ENCODE peak calls at places on chromosomes 1 and 21, in eight cellular contexts. One of them, this sample, is unnamed.

GRCh38 chr1:51499694-51500093 is 19.4 kb downstream of the EPS15 start:
- DNase-seq in upper lobe of right lung: no peak
- DNase-seq in GM23338: no peak
- DNase-seq in choroid plexus epithelial cell: no peak
- DNase-seq in foreskin fibroblast: no peak
- DNase-seq in vagina: no peak
- DNase-seq in cardiac muscle cell: no peak
- DNase-seq in fibroblast of mammary gland: no peak
- DNase-seq in this sample: no peak

GRCh38 chr1:93322349-93322748 is 23.4 kb upstream of the DR1 start:
- DNase-seq in choroid plexus epithelial cell: no peak
- DNase-seq in cardiac muscle cell: no peak
- DNase-seq in fibroblast of mammary gland: no peak
- DNase-seq in vagina: no peak
- DNase-seq in foreskin fibroblast: no peak
- DNase-seq in GM23338: no peak
- DNase-seq in upper lobe of right lung: no peak
- DNase-seq in this sample: peak; percentile 95

GRCh38 chr1:166167395-166167922 is 658 bp upstream of the FAM78B start:
- DNase-seq in upper lobe of right lung: no peak
- DNase-seq in fibroblast of mammary gland: peak; percentile 12
- DNase-seq in cardiac muscle cell: no peak
- DNase-seq in foreskin fibroblast: no peak
- DNase-seq in vagina: no peak
- DNase-seq in GM23338: peak; percentile 20
- DNase-seq in choroid plexus epithelial cell: no peak
- DNase-seq in this sample: no peak

GRCh38 chr1:53265581-53265980 is 27.3 kb upstream of the MAGOH start:
- DNase-seq in fibroblast of mammary gland: no peak
- DNase-seq in choroid plexus epithelial cell: no peak
- DNase-seq in cardiac muscle cell: no peak
- DNase-seq in upper lobe of right lung: no peak
- DNase-seq in foreskin fibroblast: no peak
- DNase-seq in vagina: no peak
- DNase-seq in GM23338: no peak
- DNase-seq in this sample: no peak

GRCh38 chr1:244347942-244348341 is 103.8 kb downstream of the ADSS2 start:
- DNase-seq in vagina: peak; percentile 40
- DNase-seq in cardiac muscle cell: no peak
- DNase-seq in GM23338: no peak
- DNase-seq in choroid plexus epithelial cell: peak; percentile 22
- DNase-seq in foreskin fibroblast: peak; percentile 62
- DNase-seq in upper lobe of right lung: no peak
- DNase-seq in fibroblast of mammary gland: peak; percentile 78
- DNase-seq in this sample: no peak

GRCh38 chr1:33876970-33877680 is 13.2 kb downstream of the HMGB4 start:
- DNase-seq in fibroblast of mammary gland: peak; percentile 99
- DNase-seq in cardiac muscle cell: no peak
- DNase-seq in upper lobe of right lung: no peak
- DNase-seq in choroid plexus epithelial cell: no peak
- DNase-seq in vagina: no peak
- DNase-seq in foreskin fibroblast: peak; percentile 53
- DNase-seq in GM23338: no peak
- DNase-seq in this sample: peak; percentile 35

GRCh38 chr21:29639366-29640232 is 300.2 kb downstream of the GRIK1 start:
- DNase-seq in choroid plexus epithelial cell: no peak
- DNase-seq in fibroblast of mammary gland: no peak
- DNase-seq in cardiac muscle cell: no peak
- DNase-seq in foreskin fibroblast: no peak
- DNase-seq in GM23338: no peak
- DNase-seq in vagina: no peak
- DNase-seq in upper lobe of right lung: no peak
- DNase-seq in this sample: no peak

GRCh38 chr1:7387053-7387861 is 383.8 kb upstream of the VAMP3 start:
- DNase-seq in choroid plexus epithelial cell: no peak
- DNase-seq in cardiac muscle cell: no peak
- DNase-seq in GM23338: no peak
- DNase-seq in upper lobe of right lung: no peak
- DNase-seq in foreskin fibroblast: no peak
- DNase-seq in fibroblast of mammary gland: no peak
- DNase-seq in vagina: peak; percentile 70
- DNase-seq in this sample: peak; percentile 32

GRCh38 chr1:165075725-165076370 is 280.7 kb downstream of the LMX1A start:
- DNase-seq in GM23338: peak; percentile 77
- DNase-seq in vagina: no peak
- DNase-seq in cardiac muscle cell: peak; percentile 66
- DNase-seq in foreskin fibroblast: peak; percentile 65
- DNase-seq in fibroblast of mammary gland: peak; percentile 41
- DNase-seq in upper lobe of right lung: no peak
- DNase-seq in choroid plexus epithelial cell: peak; percentile 60
- DNase-seq in this sample: peak; percentile 33

GRCh38 chr1:50735443-50735842 is 224.6 kb downstream of the FAF1 start:
- DNase-seq in foreskin fibroblast: peak; percentile 52
- DNase-seq in cardiac muscle cell: peak; percentile 7
- DNase-seq in fibroblast of mammary gland: peak; percentile 44
- DNase-seq in choroid plexus epithelial cell: peak; percentile 60
- DNase-seq in upper lobe of right lung: no peak
- DNase-seq in GM23338: peak; percentile 66
- DNase-seq in vagina: no peak
- DNase-seq in this sample: peak; percentile 25

GRCh38 chr1:211632808-211633522 is 42.5 kb downstream of the NEK2 start:
- DNase-seq in choroid plexus epithelial cell: peak; percentile 77
- DNase-seq in GM23338: no peak
- DNase-seq in cardiac muscle cell: no peak
- DNase-seq in foreskin fibroblast: peak; percentile 32
- DNase-seq in upper lobe of right lung: no peak
- DNase-seq in vagina: no peak
- DNase-seq in fibroblast of mammary gland: peak; percentile 79
- DNase-seq in this sample: peak; percentile 34

GRCh38 chr1:119956306-119956705 is 60.0 kb upstream of the ADAM30 start:
- DNase-seq in foreskin fibroblast: no peak
- DNase-seq in vagina: no peak
- DNase-seq in GM23338: no peak
- DNase-seq in cardiac muscle cell: no peak
- DNase-seq in fibroblast of mammary gland: no peak
- DNase-seq in choroid plexus epithelial cell: no peak
- DNase-seq in upper lobe of right lung: no peak
- DNase-seq in this sample: no peak

GRCh38 chr1:242585616-242586354 is 61.3 kb upstream of the PLD5 start:
- DNase-seq in GM23338: peak; percentile 52
- DNase-seq in choroid plexus epithelial cell: no peak
- DNase-seq in vagina: no peak
- DNase-seq in foreskin fibroblast: no peak
- DNase-seq in upper lobe of right lung: no peak
- DNase-seq in cardiac muscle cell: no peak
- DNase-seq in fibroblast of mammary gland: no peak
- DNase-seq in this sample: no peak

GRCh38 chr1:194296201-194296600 is 1109.8 kb upstream of the B3GALT2 start:
- DNase-seq in choroid plexus epithelial cell: no peak
- DNase-seq in cardiac muscle cell: no peak
- DNase-seq in fibroblast of mammary gland: no peak
- DNase-seq in foreskin fibroblast: peak; percentile 38
- DNase-seq in GM23338: no peak
- DNase-seq in vagina: no peak
- DNase-seq in upper lobe of right lung: no peak
- DNase-seq in this sample: peak; percentile 17

GRCh38 chr1:208595745-208596144 is 351.6 kb upstream of the PLXNA2 start:
- DNase-seq in GM23338: no peak
- DNase-seq in choroid plexus epithelial cell: peak; percentile 70
- DNase-seq in cardiac muscle cell: no peak
- DNase-seq in fibroblast of mammary gland: peak; percentile 52
- DNase-seq in upper lobe of right lung: no peak
- DNase-seq in vagina: no peak
- DNase-seq in foreskin fibroblast: peak; percentile 70
- DNase-seq in this sample: peak; percentile 8

GRCh38 chr1:10671090-10671489 is 125.4 kb downstream of the CASZ1 start:
- DNase-seq in choroid plexus epithelial cell: no peak
- DNase-seq in vagina: no peak
- DNase-seq in upper lobe of right lung: no peak
- DNase-seq in cardiac muscle cell: no peak
- DNase-seq in fibroblast of mammary gland: no peak
- DNase-seq in foreskin fibroblast: no peak
- DNase-seq in GM23338: no peak
- DNase-seq in this sample: peak; percentile 33

GRCh38 chr1:113388621-113389355 is 1.5 kb upstream of the MAGI3 start:
- DNase-seq in cardiac muscle cell: peak; percentile 19
- DNase-seq in choroid plexus epithelial cell: no peak
- DNase-seq in fibroblast of mammary gland: no peak
- DNase-seq in GM23338: no peak
- DNase-seq in foreskin fibroblast: peak; percentile 33
- DNase-seq in vagina: no peak
- DNase-seq in upper lobe of right lung: no peak
- DNase-seq in this sample: peak; percentile 60
- H3K4me3 ChIP-seq in cardiac muscle cell: no peak overlapping the region
- H3K4me3 ChIP-seq in choroid plexus epithelial cell: peak overlapping the region; percentile 82
- H3K4me3 ChIP-seq in fibroblast of mammary gland: peak overlapping the region; percentile 65
- H3K4me3 ChIP-seq in GM23338: peak overlapping the region; percentile 83
- H3K4me3 ChIP-seq in foreskin fibroblast: peak overlapping the region; percentile 88
- H3K4me3 ChIP-seq in vagina: peak overlapping the region; percentile 84
- H3K4me3 ChIP-seq in upper lobe of right lung: peak overlapping the region; percentile 87
- H3K4me3 ChIP-seq in this sample: peak overlapping the region; percentile 90

GRCh38 chr1:95984975-95985374 is 736.6 kb upstream of the PTBP2 start:
- DNase-seq in vagina: no peak
- DNase-seq in choroid plexus epithelial cell: no peak
- DNase-seq in cardiac muscle cell: no peak
- DNase-seq in upper lobe of right lung: no peak
- DNase-seq in GM23338: no peak
- DNase-seq in fibroblast of mammary gland: no peak
- DNase-seq in foreskin fibroblast: no peak
- DNase-seq in this sample: no peak
- TF ChIP-seq CTCF in vagina: no peak
- TF ChIP-seq CTCF in choroid plexus epithelial cell: no peak
- TF ChIP-seq CTCF in cardiac muscle cell: no peak
- TF ChIP-seq CTCF in upper lobe of right lung: no peak
- TF ChIP-seq CTCF in GM23338: no peak
- TF ChIP-seq CTCF in fibroblast of mammary gland: no peak
- TF ChIP-seq CTCF in foreskin fibroblast: no peak
- TF ChIP-seq CTCF in this sample: no peak

DNA sequence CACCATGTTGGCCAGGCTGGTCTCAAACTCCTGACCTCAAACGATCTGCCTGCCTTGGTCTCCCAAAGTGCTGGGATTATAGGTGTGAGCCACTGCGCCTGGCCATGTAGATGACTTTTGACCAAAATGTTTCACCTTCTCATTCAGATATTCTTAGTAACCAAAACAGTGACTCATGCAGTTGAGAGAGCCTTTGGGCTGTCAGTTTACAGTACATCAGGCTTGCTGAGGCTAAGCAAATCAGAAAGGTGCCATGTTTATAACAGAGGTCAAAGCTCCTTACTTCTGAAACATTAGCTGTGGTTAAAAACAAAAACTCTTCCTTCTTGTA is 21.0 kb downstream of the CNIH4 start:
- DNase-seq in foreskin fibroblast: peak; percentile 71
- DNase-seq in GM23338: no peak
- DNase-seq in upper lobe of right lung: no peak
- DNase-seq in choroid plexus epithelial cell: peak; percentile 87
- DNase-seq in fibroblast of mammary gland: peak; percentile 63
- DNase-seq in cardiac muscle cell: no peak
- DNase-seq in vagina: no peak
- DNase-seq in this sample: peak; percentile 64
- H3K4me3 ChIP-seq in foreskin fibroblast: no peak overlapping the region
- H3K4me3 ChIP-seq in GM23338: no peak overlapping the region
- H3K4me3 ChIP-seq in upper lobe of right lung: no peak overlapping the region
- H3K4me3 ChIP-seq in choroid plexus epithelial cell: no peak overlapping the region
- H3K4me3 ChIP-seq in fibroblast of mammary gland: no peak overlapping the region
- H3K4me3 ChIP-seq in cardiac muscle cell: no peak overlapping the region
- H3K4me3 ChIP-seq in vagina: no peak overlapping the region
- H3K4me3 ChIP-seq in this sample: no peak overlapping the region

GRCh38 chr1:153265457-153265856 is 6.0 kb downstream of the LORICRIN start:
- DNase-seq in vagina: no peak
- DNase-seq in upper lobe of right lung: no peak
- DNase-seq in cardiac muscle cell: no peak
- DNase-seq in choroid plexus epithelial cell: no peak
- DNase-seq in fibroblast of mammary gland: no peak
- DNase-seq in foreskin fibroblast: no peak
- DNase-seq in GM23338: no peak
- DNase-seq in this sample: no peak
- TF ChIP-seq CTCF in vagina: no peak
- TF ChIP-seq CTCF in upper lobe of right lung: no peak
- TF ChIP-seq CTCF in cardiac muscle cell: no peak
- TF ChIP-seq CTCF in choroid plexus epithelial cell: no peak
- TF ChIP-seq CTCF in fibroblast of mammary gland: no peak
- TF ChIP-seq CTCF in foreskin fibroblast: no peak
- TF ChIP-seq CTCF in GM23338: no peak
- TF ChIP-seq CTCF in this sample: no peak

DNA sequence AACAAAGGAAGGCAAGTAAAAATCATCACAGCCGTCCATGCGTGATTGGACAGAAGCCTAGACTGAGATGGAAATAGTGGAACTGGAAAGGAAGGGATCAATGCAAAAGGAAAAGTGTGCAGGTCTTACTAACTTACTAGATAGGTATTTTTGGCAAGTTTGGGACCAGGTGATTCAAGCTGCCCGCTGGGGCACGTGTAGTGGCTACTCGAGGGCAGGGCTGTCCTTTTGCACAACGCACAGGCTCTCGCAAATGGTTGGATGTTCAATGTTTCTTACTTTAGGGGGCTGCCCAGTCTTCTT is 561 bp upstream of the ALG6 start:
- DNase-seq in foreskin fibroblast: peak; percentile 2
- DNase-seq in fibroblast of mammary gland: no peak
- DNase-seq in upper lobe of right lung: no peak
- DNase-seq in vagina: no peak
- DNase-seq in choroid plexus epithelial cell: no peak
- DNase-seq in cardiac muscle cell: no peak
- DNase-seq in GM23338: no peak
- DNase-seq in this sample: no peak
- H3K4me3 ChIP-seq in foreskin fibroblast: peak overlapping the region; percentile 99
- H3K4me3 ChIP-seq in fibroblast of mammary gland: peak overlapping the region; percentile 54
- H3K4me3 ChIP-seq in upper lobe of right lung: peak overlapping the region; percentile 95
- H3K4me3 ChIP-seq in vagina: peak overlapping the region; percentile 70
- H3K4me3 ChIP-seq in choroid plexus epithelial cell: peak overlapping the region; percentile 99
- H3K4me3 ChIP-seq in cardiac muscle cell: peak overlapping the region; percentile 50
- H3K4me3 ChIP-seq in GM23338: peak overlapping the region; percentile 35
- H3K4me3 ChIP-seq in this sample: peak overlapping the region; percentile 82